ENCODE peak calls at places on chromosomes 5 and 9, in ten cellular contexts. J, F, A, Q, M, R, T, V, L and H are unnamed samples.

GRCh38 chr5:63398346-63398745 is 563.9 kb downstream of the HTR1A start:
- DNase-seq in J (no peak), F (no peak), Q (no peak), V (no peak), M (no peak), L (no peak), A (no peak), T (no peak), R (no peak), H (no peak)

GRCh38 chr5:148179234-148179824 is 11.0 kb downstream of the SPINK14 start:
- DNase-seq in M (no peak), A (peak), T (no peak), J (no peak), V (no peak), R (no peak), F (peak), L (no peak), Q (no peak), H (no peak)

GRCh38 chr9:82404484-82405280 is 416.1 kb downstream of the SPATA31D1 start:
- DNase-seq in F (no peak), T (no peak), J (no peak), A (no peak), M (no peak), L (no peak), R (peak), Q (no peak), V (no peak), H (no peak)

GRCh38 chr5:61055434-61056006 is 106.7 kb downstream of the SMIM15 start:
- DNase-seq in A (peak), M (no peak), T (no peak), V (no peak), R (no peak), F (peak), J (no peak), L (no peak), Q (no peak), H (no peak)

GRCh38 chr9:76911971-76912370 is 6.1 kb upstream of the PRUNE2 start:
- DNase-seq in Q (no peak), L (no peak), V (no peak), M (no peak), T (no peak), A (no peak), R (no peak), F (no peak), J (no peak), H (no peak)

GRCh38 chr5:73523861-73524260 is 25.6 kb downstream of the BTF3 start:
- DNase-seq in T (no peak), V (no peak), R (no peak), J (no peak), Q (no peak), F (no peak), M (no peak), L (no peak), A (no peak), H (no peak)

GRCh38 chr9:580652-581342 is 260.7 kb upstream of the DMRT1 start:
- DNase-seq in A (no peak), F (no peak), M (no peak), V (no peak), T (no peak), Q (no peak), L (no peak), J (no peak), R (no peak), H (no peak)

GRCh38 chr5:158841918-158842317 is 257.8 kb downstream of the EBF1 start:
- DNase-seq in A (no peak), V (no peak), Q (no peak), F (no peak), T (no peak), M (no peak), J (no peak), L (no peak), R (no peak), H (no peak)

GRCh38 chr5:168529361-168530234 is 493 bp downstream of the FBLL1 start:
- DNase-seq in T (peak), M (no peak), Q (no peak), L (no peak), V (peak), F (no peak), J (no peak), R (no peak), A (no peak), H (no peak)

GRCh38 chr9:87662808-87663528 is 63.0 kb upstream of the CTSL start:
- DNase-seq in J (peak), M (peak), V (peak), F (peak), A (peak), R (peak), L (peak), T (peak), Q (peak), H (peak)

GRCh38 chr5:88049737-88050136 is 218.9 kb downstream of the TMEM161B start:
- DNase-seq in R (no peak), F (no peak), Q (no peak), T (no peak), V (no peak), J (no peak), M (no peak), L (no peak), A (no peak), H (no peak)

GRCh38 chr5:12794476-12795332 is 890.5 kb upstream of the CTNND2 start:
- DNase-seq in V (no peak), A (no peak), Q (no peak), M (no peak), J (no peak), R (no peak), T (no peak), F (no peak), L (no peak), H (no peak)

GRCh38 chr9:92917176-92917800 is 30.0 kb upstream of the FGD3 start:
- DNase-seq in V (no peak), R (no peak), M (no peak), T (peak), F (no peak), Q (no peak), J (no peak), L (no peak), A (no peak), H (no peak)
- TF ChIP-seq CTCF in V (no peak), R (no peak), M (no peak), T (no peak), F (no peak), Q (no peak), J (no peak), L (no peak), A (no peak), H (no peak)

GRCh38 chr5:149280124-149280523 is 8.5 kb downstream of the AFAP1L1 start:
- DNase-seq in M (no peak), T (no peak), A (no peak), L (no peak), R (no peak), J (no peak), Q (no peak), F (no peak), V (no peak), H (no peak)
- H3K27ac ChIP-seq in M (no peak), T (no peak), A (no peak), L (no peak), R (no peak), J (no peak), Q (no peak), F (no peak), V (no peak), H (no peak)

DNA sequence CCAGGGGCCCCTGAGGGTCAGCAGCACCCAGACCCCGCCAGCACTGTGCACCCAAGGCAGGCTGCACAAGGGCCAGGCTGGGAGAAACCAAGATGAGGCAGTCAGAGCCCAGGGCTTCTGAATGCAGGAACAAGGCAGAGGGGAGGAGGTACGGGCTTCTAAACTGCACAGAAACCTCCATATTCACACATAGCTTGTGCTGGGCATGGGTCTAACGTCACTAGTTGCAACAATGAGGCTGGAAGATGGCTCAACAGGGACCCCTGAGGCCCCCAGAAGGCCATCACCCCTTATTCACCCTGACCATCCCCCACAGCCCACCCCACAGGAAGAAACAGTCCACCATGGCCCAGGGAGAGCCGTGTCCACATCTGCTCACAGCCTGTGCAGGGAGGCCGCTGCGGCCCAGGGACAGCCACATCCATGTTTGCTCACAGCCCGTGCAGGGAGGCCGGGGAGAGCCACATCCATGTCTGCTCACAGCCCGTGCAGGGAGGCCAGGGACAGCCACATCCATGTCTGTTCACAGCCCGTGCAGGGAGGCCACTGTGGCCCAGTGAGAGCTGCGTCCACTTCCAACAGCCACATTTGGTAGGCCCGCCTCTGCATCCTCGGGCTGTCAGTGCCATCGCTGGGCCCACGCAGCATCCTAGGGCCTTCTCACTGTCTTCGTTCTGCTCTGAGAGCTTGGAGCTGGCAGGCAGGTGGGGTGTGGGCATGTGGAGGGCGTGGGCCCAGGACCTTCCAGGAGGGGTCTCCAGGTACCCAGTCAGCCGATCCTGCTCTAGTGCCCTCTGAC is 38.2 kb downstream of the LPCAT1 start:
- DNase-seq in A (no peak), J (no peak), R (no peak), F (no peak), Q (no peak), L (no peak), V (no peak), M (no peak), T (no peak), H (no peak)
- TF ChIP-seq POLR2A in A (no peak), J (no peak), R (no peak), F (no peak), Q (no peak), L (no peak), V (no peak), M (no peak), T (no peak), H (no peak)

DNA sequence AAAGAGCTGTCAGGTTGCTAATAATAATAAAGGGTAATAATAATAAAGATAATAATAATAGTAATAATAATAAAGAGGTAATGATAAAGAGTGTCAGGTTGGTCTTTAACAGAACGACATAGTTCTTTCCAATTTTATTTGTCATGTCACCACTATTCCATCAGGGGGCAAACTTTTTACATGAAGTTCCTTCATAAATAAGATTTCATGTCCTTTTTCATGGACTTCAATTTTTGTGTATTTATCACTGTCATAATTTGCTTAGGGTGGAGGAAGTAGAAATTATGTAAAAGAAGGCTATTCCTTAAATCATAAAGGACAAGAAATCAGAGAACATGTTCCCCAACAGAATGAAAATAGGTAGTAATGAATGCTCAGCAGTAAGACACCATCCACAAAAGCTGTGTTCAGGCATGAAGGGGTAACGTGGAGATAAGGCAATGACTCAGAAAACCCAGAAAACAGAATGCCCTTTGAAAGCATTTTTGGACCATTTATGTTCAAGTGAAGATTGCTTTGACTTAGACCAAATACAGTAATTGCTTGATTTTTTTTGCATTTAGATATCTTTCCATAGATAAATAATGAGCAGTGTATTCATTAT is 72.7 kb downstream of the ZFAND5 start:
- DNase-seq in V (no peak), T (no peak), F (peak), J (no peak), M (no peak), Q (no peak), A (no peak), R (no peak), L (no peak), H (no peak)
- TF ChIP-seq CTCF in V (peak), T (peak), F (peak), J (peak), M (peak), Q (peak), A (peak), R (peak), L (peak), H (peak)

GRCh38 chr5:146440870-146441495 is 6.2 kb upstream of the TCERG1 start:
- DNase-seq in J (no peak), Q (no peak), T (no peak), V (no peak), A (no peak), F (no peak), M (no peak), L (no peak), R (no peak), H (no peak)

GRCh38 chr5:146441896-146442295 is 5.2 kb upstream of the TCERG1 start:
- DNase-seq in T (no peak), J (no peak), R (no peak), F (no peak), M (no peak), A (no peak), V (no peak), Q (no peak), L (no peak), H (no peak)

DNA sequence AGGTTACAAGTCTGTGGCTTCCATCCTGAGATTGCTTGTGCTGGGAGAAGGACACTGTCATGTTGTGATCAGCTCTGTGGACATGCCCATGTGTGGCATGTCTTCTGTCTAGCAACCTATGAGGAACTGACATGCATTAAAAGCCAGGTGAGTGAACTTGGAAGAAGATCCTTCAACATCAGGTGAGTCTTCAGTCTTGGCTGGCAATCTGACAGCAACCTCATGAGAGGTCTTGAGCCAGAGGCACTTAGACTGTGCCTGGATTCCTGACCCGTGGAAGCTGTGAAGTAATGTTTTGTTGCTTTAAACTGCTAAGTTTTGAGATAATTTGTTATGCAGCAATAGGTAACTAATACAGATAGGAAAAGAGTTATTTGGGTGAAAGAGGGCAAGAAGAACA is 6.8 kb upstream of the TCERG1 start:
- DNase-seq in Q (no peak), L (no peak), V (no peak), F (no peak), A (no peak), J (no peak), R (no peak), M (no peak), T (no peak), H (no peak)
- H3K27ac ChIP-seq in Q (no peak), L (no peak), V (no peak), F (no peak), A (no peak), J (no peak), R (no peak), M (no peak), T (no peak), H (no peak)